ENCODE peak calls at places on chromosomes 2 and 18, in six cellular contexts. G is T-cell, Z is cardiac fibroblast, R is activated T-cell treated with anti-CD3 and anti-CD28 coated beads for 1 hour, X is nucleus accumbens, S is mucosa of descending colon. F is an unnamed sample.

GRCh38 chr2:203857656-203858055 is 9.9 kb upstream of the CTLA4 start:
- DNase-seq in G (no peak), Z (no peak), R (no peak), X (no peak), S (no peak), F (no peak)

GRCh38 chr18:77055429-77056310 is 76.9 kb downstream of the MBP start:
- DNase-seq in G (no peak), Z (no peak), R (no peak), X (no peak), S (no peak), F (peak; percentile 78)

GRCh38 chr2:218870984-218871344 is 9.7 kb upstream of the WNT10A start:
- DNase-seq in G (no peak), Z (no peak), R (no peak), X (no peak), S (no peak), F (no peak)

GRCh38 chr18:13823707-13824395 is at the start of gene MC5R:
- DNase-seq in G (peak; percentile 49), Z (peak; percentile 36), R (peak; percentile 63), X (peak; percentile 53), S (peak; percentile 66), F (peak; percentile 72)

GRCh38 chr2:62467475-62468321 is 38.3 kb downstream of the TMEM17 start:
- DNase-seq in G (no peak), Z (peak; percentile 49), R (no peak), X (no peak), S (no peak), F (no peak)

GRCh38 chr2:144801766-144802165 is 281.8 kb upstream of the ZEB2 start:
- DNase-seq in G (no peak), Z (peak; percentile 82), R (no peak), X (no peak), S (no peak), F (no peak)

GRCh38 chr2:60766283-60766682 is 10.2 kb downstream of the PAPOLG start:
- DNase-seq in G (no peak), Z (no peak), R (no peak), X (no peak), S (no peak), F (no peak)

GRCh38 chr18:7164610-7165009 is 47.0 kb upstream of the LAMA1 start:
- DNase-seq in G (no peak), Z (peak; percentile 37), R (no peak), X (no peak), S (peak; percentile 6), F (peak; percentile 16)

GRCh38 chr2:61135510-61135909 is 26.5 kb upstream of the C2orf74 start:
- DNase-seq in G (no peak), Z (peak; percentile 69), R (no peak), X (no peak), S (peak; percentile 20), F (peak; percentile 27)

GRCh38 chr2:28253543-28253942 is 139.1 kb upstream of the FOSL2 start:
- DNase-seq in G (no peak), Z (no peak), R (no peak), X (no peak), S (no peak), F (no peak)

GRCh38 chr2:176146645-176147044 is 4.7 kb upstream of the HOXD4 start:
- DNase-seq in G (no peak), Z (no peak), R (no peak), X (no peak), S (no peak), F (no peak)

GRCh38 chr2:19261061-19261460 is 97.4 kb downstream of the OSR1 start:
- DNase-seq in G (no peak), Z (no peak), R (no peak), X (no peak), S (no peak), F (no peak)

GRCh38 chr2:200523158-200523557 is 2.8 kb upstream of the SGO2 start:
- DNase-seq in G (no peak), Z (no peak), R (no peak), X (no peak), S (peak; percentile 48), F (no peak)

GRCh38 chr2:96203130-96204028 is 5.2 kb downstream of the STARD7 start:
- DNase-seq in G (no peak), Z (no peak), R (no peak), X (no peak), S (no peak), F (peak; percentile 48)

GRCh38 chr18:8701546-8702118 is 3.7 kb upstream of the MTCL1 start:
- DNase-seq in G (no peak), Z (peak; percentile 91), R (no peak), X (no peak), S (no peak), F (no peak)

GRCh38 chr2:215799194-215799593 is 214.2 kb downstream of the MREG start:
- DNase-seq in G (no peak), Z (peak; percentile 77), R (no peak), X (no peak), S (no peak), F (no peak)

GRCh38 chr2:237546876-237547395 is 19.4 kb upstream of the PRLH start:
- DNase-seq in G (no peak), Z (no peak), R (no peak), X (no peak), S (no peak), F (no peak)

GRCh38 chr2:14903709-14904374 is 271.3 kb downstream of the LRATD1 start:
- DNase-seq in G (peak; percentile 2), Z (peak; percentile 1), R (peak; percentile 14), X (peak; percentile 5), S (peak; percentile 65), F (peak; percentile 86)

GRCh38 chr2:209519911-209520310 is 96.1 kb downstream of the MAP2 start:
- DNase-seq in G (no peak), Z (no peak), R (no peak), X (no peak), S (no peak), F (no peak)

GRCh38 chr2:32926708-32927084 is 20.1 kb upstream of the LTBP1 start:
- DNase-seq in G (no peak), Z (peak; percentile 89), R (no peak), X (peak; percentile 24), S (no peak), F (no peak)

GRCh38 chr2:101329026-101329425 is 20.5 kb upstream of the RNF149 start:
- DNase-seq in G (no peak), Z (no peak), R (no peak), X (no peak), S (no peak), F (no peak)

GRCh38 chr2:28654981-28655322 is 96.7 kb upstream of the PPP1CB start:
- DNase-seq in G (no peak), Z (no peak), R (no peak), X (no peak), S (peak; percentile 89), F (no peak)

GRCh38 chr2:143521404-143521803 is 392.2 kb downstream of the ARHGAP15 start:
- DNase-seq in G (no peak), Z (no peak), R (no peak), X (no peak), S (no peak), F (no peak)

GRCh38 chr2:157831573-157832315 is 44.4 kb downstream of the ACVR1 start:
- DNase-seq in G (no peak), Z (no peak), R (no peak), X (no peak), S (no peak), F (no peak)

GRCh38 chr2:156589381-156590079 is 153.4 kb downstream of the GPD2 start:
- DNase-seq in G (peak; percentile 10), Z (peak; percentile 74), R (no peak), X (peak; percentile 2), S (peak; percentile 20), F (peak; percentile 55)

GRCh38 chr18:27696148-27696547 is 480.8 kb downstream of the CDH2 start:
- DNase-seq in G (no peak), Z (no peak), R (no peak), X (no peak), S (no peak), F (no peak)

GRCh38 chr2:239189711-239190131 is 211.1 kb downstream of the HDAC4 start:
- DNase-seq in G (no peak), Z (no peak), R (no peak), X (no peak), S (no peak), F (no peak)

GRCh38 chr2:67259581-67260347 is 137.4 kb upstream of the ETAA1 start:
- DNase-seq in G (no peak), Z (peak; percentile 97), R (no peak), X (no peak), S (peak; percentile 19), F (no peak)

GRCh38 chr2:160390544-160391258 is 102.9 kb downstream of the RBMS1 start:
- DNase-seq in G (no peak), Z (peak; percentile 72), R (no peak), X (no peak), S (no peak), F (no peak)

GRCh38 chr2:149561309-149561926 is 26.2 kb downstream of the MMADHC start:
- DNase-seq in G (peak; percentile 2), Z (peak; percentile 56), R (no peak), X (no peak), S (peak; percentile 80), F (peak; percentile 66)

GRCh38 chr2:53422979-53423378 is 344.6 kb upstream of the CHAC2 start:
- DNase-seq in G (no peak), Z (peak; percentile 60), R (no peak), X (no peak), S (peak; percentile 56), F (peak; percentile 69)

GRCh38 chr2:127829845-127830246 is 18.9 kb upstream of the WDR33 start:
- DNase-seq in G (peak; percentile 66), Z (no peak), R (peak; percentile 19), X (no peak), S (peak; percentile 43), F (peak; percentile 97)

GRCh38 chr2:25558262-25558661 is 115.1 kb downstream of the DTNB start:
- DNase-seq in G (no peak), Z (peak; percentile 92), R (no peak), X (no peak), S (no peak), F (peak; percentile 56)

GRCh38 chr2:217964255-217964654 is 38.5 kb downstream of the TNS1 start:
- DNase-seq in G (no peak), Z (peak; percentile 22), R (no peak), X (no peak), S (no peak), F (no peak)

GRCh38 chr18:44178476-44178875 is 502.2 kb upstream of the SETBP1 start:
- DNase-seq in G (no peak), Z (no peak), R (no peak), X (no peak), S (peak; percentile 30), F (no peak)

GRCh38 chr2:131394147-131394931 is 30.4 kb upstream of the RAB6D start:
- DNase-seq in G (no peak), Z (no peak), R (no peak), X (no peak), S (peak; percentile 62), F (no peak)

GRCh38 chr18:67515987-67516431 is 511 bp downstream of the DSEL start:
- DNase-seq in G (peak; percentile 19), Z (peak; percentile 90), R (peak; percentile 40), X (peak; percentile 83), S (peak; percentile 84), F (no peak)

GRCh38 chr18:79614211-79615028 is 65.2 kb upstream of the CTDP1 start:
- DNase-seq in G (no peak), Z (no peak), R (no peak), X (no peak), S (no peak), F (no peak)

F was measured in NAMALWA.